ENCODE peak calls at places on chromosome 15, in nine cellular contexts. C, L, Y, A, M, E, D, J and G are unnamed samples.

GRCh38 chr15:63133786-63134185 is 12.1 kb downstream of the LACTB start:
- DNase-seq in E (peak), J (peak), A (peak), M (no peak), D (no peak), L (no peak), Y (peak), C (peak), G (no peak)

GRCh38 chr15:71761649-71762048 is 48.7 kb upstream of the NR2E3 start:
- DNase-seq in C (peak), D (peak), E (peak), Y (peak), L (no peak), J (peak), A (peak), M (no peak), G (peak)

GRCh38 chr15:25860885-25861866 is 2.0 kb downstream of the ATP10A start:
- DNase-seq in D (no peak), C (no peak), Y (no peak), J (no peak), L (no peak), E (no peak), M (no peak), A (peak), G (no peak)

GRCh38 chr15:70477750-70478250 is 285.6 kb downstream of the UACA start:
- DNase-seq in D (no peak), L (no peak), C (no peak), Y (no peak), E (no peak), J (no peak), A (no peak), M (no peak), G (no peak)

GRCh38 chr15:80480909-80481308 is 76.7 kb downstream of the ARNT2 start:
- DNase-seq in A (peak), M (peak), Y (peak), L (no peak), J (peak), C (peak), D (peak), E (peak), G (peak)

GRCh38 chr15:63044645-63045437 is 2.3 kb downstream of the TPM1 start:
- DNase-seq in M (no peak), Y (no peak), E (peak), J (no peak), L (no peak), D (no peak), C (no peak), A (peak), G (no peak)

GRCh38 chr15:63003836-63004610 is 38.5 kb upstream of the TPM1 start:
- DNase-seq in Y (no peak), J (no peak), L (no peak), A (no peak), D (no peak), E (no peak), C (no peak), M (no peak), G (no peak)

GRCh38 chr15:78177447-78177873 is 28.3 kb downstream of the IDH3A start:
- DNase-seq in Y (peak), J (peak), E (peak), C (peak), M (no peak), L (no peak), D (peak), A (no peak), G (peak)

GRCh38 chr15:32861741-32862140 is 143.9 kb downstream of the GREM1 start:
- DNase-seq in E (peak), D (no peak), A (peak), J (peak), C (no peak), L (peak), M (no peak), Y (peak), G (peak)

GRCh38 chr15:64134322-64134829 is 17.2 kb upstream of the SNX22 start:
- DNase-seq in E (no peak), D (no peak), L (peak), Y (peak), A (peak), J (peak), M (no peak), C (peak), G (peak)

GRCh38 chr15:55791576-55792400 is 48.8 kb upstream of the PRTG start:
- DNase-seq in D (peak), J (peak), A (peak), M (no peak), Y (peak), E (peak), L (peak), C (peak), G (peak)

GRCh38 chr15:53359038-53359437 is 400.4 kb downstream of the WDR72 start:
- DNase-seq in A (no peak), Y (no peak), E (no peak), C (no peak), L (no peak), D (no peak), J (no peak), M (no peak), G (no peak)

GRCh38 chr15:65525622-65526021 is 4.6 kb upstream of the HACD3 start:
- DNase-seq in M (no peak), C (peak), Y (peak), L (no peak), J (peak), A (no peak), D (peak), E (peak), G (no peak)

GRCh38 chr15:90818251-90819210 is 49.9 kb upstream of the FURIN start:
- DNase-seq in C (no peak), D (no peak), E (no peak), J (no peak), A (no peak), Y (no peak), L (peak), M (no peak), G (no peak)

GRCh38 chr15:40785814-40786213 is 16.0 kb downstream of the C15orf62 start:
- DNase-seq in D (peak), A (no peak), L (no peak), C (peak), M (no peak), J (no peak), Y (no peak), E (peak), G (no peak)

GRCh38 chr15:69576035-69576526 is 123.5 kb downstream of the RPLP1 start:
- DNase-seq in D (peak), Y (no peak), L (peak), M (peak), A (peak), C (peak), J (peak), E (peak), G (peak)

GRCh38 chr15:40906947-40907802 is 12.9 kb downstream of the VPS18 start:
- DNase-seq in D (no peak), L (peak), M (no peak), A (no peak), C (peak), E (peak), J (peak), Y (peak), G (peak)

GRCh38 chr15:70561885-70562284 is 201.5 kb downstream of the UACA start:
- DNase-seq in J (no peak), E (no peak), C (no peak), Y (no peak), M (no peak), L (no peak), A (no peak), D (no peak), G (no peak)

GRCh38 chr15:77810180-77810579 is 177.5 kb upstream of the LINGO1 start:
- DNase-seq in J (no peak), L (no peak), E (no peak), M (no peak), A (no peak), C (no peak), D (no peak), Y (no peak), G (no peak)

GRCh38 chr15:78629031-78629715 is 8.4 kb upstream of the CHRNA3 start:
- DNase-seq in M (no peak), Y (no peak), C (no peak), D (no peak), J (no peak), E (no peak), A (no peak), L (peak), G (no peak)

DNA sequence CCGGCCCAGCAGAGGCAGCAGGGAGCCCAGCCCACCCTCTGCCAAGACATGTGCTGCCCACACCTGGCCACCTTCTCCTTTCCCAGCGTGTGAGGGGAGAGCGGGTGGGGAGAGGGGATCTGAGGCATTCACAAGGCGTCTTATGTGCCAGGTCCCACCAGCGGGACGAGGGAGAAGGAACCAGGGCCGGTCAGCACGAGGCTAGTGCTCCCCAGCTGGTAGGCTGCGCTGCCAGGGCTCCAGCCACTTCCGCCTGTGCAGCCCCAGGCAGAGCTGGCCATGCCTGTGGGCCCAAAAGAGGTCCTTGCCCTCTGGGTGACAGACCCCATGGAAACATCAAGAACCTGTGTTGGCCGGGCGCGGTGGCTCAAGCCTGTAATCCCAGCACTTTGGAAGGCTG is 5.9 kb downstream of the MESP1 start:
- DNase-seq in Y (no peak), L (no peak), D (no peak), E (no peak), A (no peak), J (no peak), M (no peak), C (no peak), G (no peak)
- H3K4me3 ChIP-seq in Y (no peak), L (no peak), D (no peak), E (no peak), A (no peak), J (no peak), M (no peak), C (no peak), G (no peak)

GRCh38 chr15:74783808-74784175 is 1.9 kb downstream of the CSK start:
- DNase-seq in L (no peak), A (no peak), E (no peak), J (no peak), D (no peak), C (no peak), M (no peak), Y (no peak), G (no peak)

GRCh38 chr15:74785716-74786032 is 3.8 kb downstream of the CSK start:
- DNase-seq in J (no peak), Y (no peak), L (no peak), E (no peak), D (no peak), M (no peak), C (no peak), A (no peak), G (no peak)

GRCh38 chr15:74784854-74785715 is 3.2 kb downstream of the CSK start:
- DNase-seq in J (no peak), D (no peak), A (no peak), E (no peak), C (no peak), M (no peak), Y (no peak), L (no peak), G (no peak)

GRCh38 chr15:74783072-74783807 is 1.4 kb downstream of the CSK start:
- DNase-seq in A (no peak), M (no peak), C (no peak), E (peak), Y (peak), L (no peak), J (peak), D (no peak), G (no peak)

DNA sequence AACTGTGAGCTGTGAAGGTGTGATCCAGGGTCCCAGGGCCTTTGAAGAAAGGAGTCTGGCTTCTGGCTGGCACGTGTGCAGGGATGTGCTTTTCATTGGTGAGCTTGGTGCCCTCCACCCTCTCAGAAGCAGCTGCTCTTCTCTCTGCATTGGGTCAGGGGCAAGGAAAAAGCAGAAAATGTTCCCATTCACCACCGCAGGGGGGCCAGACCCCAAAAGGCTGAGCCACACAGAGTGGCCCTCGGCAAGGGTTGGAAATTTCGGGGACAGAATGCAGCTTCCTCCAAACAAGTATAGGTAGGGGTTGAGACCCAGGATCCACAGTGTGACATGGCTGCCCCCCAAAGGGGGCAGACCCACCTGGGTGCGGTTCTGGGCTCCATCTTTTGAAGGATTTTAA is 2.5 kb downstream of the CSK start:
- DNase-seq in D (no peak), A (no peak), Y (no peak), L (no peak), C (no peak), E (no peak), M (no peak), J (no peak), G (no peak)
- H3K4me3 ChIP-seq in D (no peak), A (no peak), Y (no peak), L (peak), C (no peak), E (no peak), M (no peak), J (no peak), G (peak)

GRCh38 chr15:66707310-66708160 is 5.5 kb downstream of the SMAD6 start:
- DNase-seq in A (peak), E (peak), Y (peak), D (no peak), C (no peak), M (no peak), J (peak), L (peak), G (peak)

GRCh38 chr15:66705277-66705927 is 3.4 kb downstream of the SMAD6 start:
- DNase-seq in M (no peak), J (no peak), Y (no peak), A (no peak), D (no peak), C (no peak), E (no peak), L (no peak), G (no peak)

GRCh38 chr15:66706840-66707239 is 4.8 kb downstream of the SMAD6 start:
- DNase-seq in E (no peak), D (no peak), C (no peak), A (no peak), M (no peak), L (no peak), J (no peak), Y (no peak), G (no peak)

GRCh38 chr15:66704783-66705113 is 2.7 kb downstream of the SMAD6 start:
- DNase-seq in J (no peak), A (no peak), C (peak), E (no peak), M (no peak), L (no peak), Y (no peak), D (no peak), G (no peak)

GRCh38 chr15:66706225-66706732 is 4.2 kb downstream of the SMAD6 start:
- DNase-seq in A (no peak), E (peak), L (no peak), C (no peak), D (no peak), Y (no peak), M (no peak), J (peak), G (no peak)
- H3K4me3 ChIP-seq in A (peak), E (peak), L (peak), C (no peak), D (no peak), Y (no peak), M (peak), J (no peak), G (peak)

DNA sequence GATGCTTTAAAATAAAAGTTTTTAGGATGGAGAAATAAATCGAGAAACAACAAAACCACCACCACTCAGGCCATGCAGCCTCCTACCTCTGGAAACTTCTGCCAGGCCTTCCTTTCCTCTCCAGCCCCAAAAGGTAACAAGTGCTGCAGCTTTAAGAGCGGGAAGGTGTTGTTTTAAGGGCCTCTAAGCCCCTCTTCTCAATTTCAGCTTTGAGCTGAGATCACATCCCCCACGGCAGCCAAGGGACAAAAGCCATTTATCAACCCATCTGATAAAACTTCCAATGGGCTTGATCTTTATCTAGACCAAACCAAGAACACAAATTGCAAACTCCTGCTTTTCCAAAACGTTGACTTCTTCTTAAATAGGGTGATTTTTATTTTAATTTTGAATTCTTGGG is 18.1 kb downstream of the RGMA start:
- DNase-seq in Y (no peak), L (no peak), D (no peak), J (no peak), E (no peak), A (no peak), M (no peak), C (no peak), G (no peak)
- H3K4me3 ChIP-seq in Y (no peak), L (peak), D (no peak), J (no peak), E (no peak), A (peak), M (peak), C (no peak), G (no peak)

GRCh38 chr15:100844778-100845177 is 34.9 kb upstream of the ALDH1A3 start:
- DNase-seq in Y (no peak), L (no peak), E (no peak), M (no peak), C (no peak), A (no peak), D (no peak), J (no peak), G (no peak)

GRCh38 chr15:100852630-100853029 is 27.0 kb upstream of the ALDH1A3 start:
- DNase-seq in M (no peak), J (no peak), A (no peak), D (no peak), C (no peak), E (no peak), Y (no peak), L (no peak), G (no peak)

GRCh38 chr15:100847194-100847593 is 32.4 kb upstream of the ALDH1A3 start:
- DNase-seq in C (peak), L (no peak), J (no peak), A (no peak), D (no peak), E (no peak), Y (no peak), M (no peak), G (no peak)

GRCh38 chr15:100853676-100854440 is 25.8 kb upstream of the ALDH1A3 start:
- DNase-seq in M (no peak), L (no peak), J (no peak), D (no peak), C (no peak), E (peak), A (no peak), Y (no peak), G (no peak)

GRCh38 chr15:100849021-100849831 is 30.4 kb upstream of the ALDH1A3 start:
- DNase-seq in M (no peak), C (peak), Y (peak), D (peak), L (peak), A (peak), E (peak), J (peak), G (peak)
- H3K4me3 ChIP-seq in M (peak), C (peak), Y (peak), D (peak), L (peak), A (peak), E (peak), J (peak), G (peak)

GRCh38 chr15:39177561-39177960 is 403.3 kb upstream of the THBS1 start:
- DNase-seq in C (peak), A (no peak), L (no peak), M (no peak), D (peak), J (no peak), Y (peak), E (no peak), G (peak)

GRCh38 chr15:39174332-39174731 is 406.5 kb upstream of the THBS1 start:
- DNase-seq in L (no peak), J (no peak), D (no peak), Y (no peak), M (no peak), C (no peak), E (no peak), A (no peak), G (no peak)

GRCh38 chr15:39173426-39173825 is 407.5 kb upstream of the THBS1 start:
- DNase-seq in L (no peak), D (no peak), C (no peak), A (no peak), Y (no peak), E (no peak), M (no peak), J (no peak), G (no peak)

GRCh38 chr15:39171944-39172368 is 408.9 kb upstream of the THBS1 start:
- DNase-seq in L (peak), E (peak), Y (peak), J (peak), A (peak), M (peak), C (peak), D (peak), G (peak)

GRCh38 chr15:39172380-39173281 is 408.2 kb upstream of the THBS1 start:
- DNase-seq in L (no peak), J (peak), Y (peak), E (peak), C (no peak), A (peak), D (peak), M (no peak), G (peak)
- H3K4me3 ChIP-seq in L (no peak), J (peak), Y (no peak), E (no peak), C (no peak), A (no peak), D (no peak), M (no peak), G (peak)

DNA sequence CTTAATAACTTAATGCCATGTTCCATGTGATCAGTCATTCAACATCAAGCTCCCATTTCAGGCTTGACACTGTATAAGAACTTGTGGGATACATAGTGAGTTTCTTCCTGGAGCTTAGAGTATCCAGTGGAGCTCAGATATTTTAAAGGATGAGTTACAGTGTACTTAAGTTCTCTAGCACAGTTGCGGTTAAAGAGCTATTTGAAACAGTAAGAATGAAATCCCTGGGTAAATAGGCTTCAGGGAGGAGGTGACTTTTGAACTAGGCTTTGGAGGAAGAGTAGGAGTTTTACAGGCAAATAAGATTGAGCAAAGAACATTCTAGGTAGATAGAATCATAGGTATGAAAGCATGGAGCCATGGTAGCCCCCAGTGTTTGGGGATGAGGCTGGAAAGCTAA is 3.8 kb downstream of the ZNF592 start:
- DNase-seq in M (no peak), C (no peak), D (no peak), J (no peak), Y (no peak), E (no peak), L (no peak), A (no peak), G (no peak)
- H3K4me3 ChIP-seq in M (peak), C (peak), D (no peak), J (peak), Y (no peak), E (no peak), L (no peak), A (no peak), G (no peak)